ENCODE peak calls at places on chromosomes 6 and 20, in seven cellular contexts. One of them, this sample, is unnamed.

GRCh38 chr6:99195986-99196655 is 153.4 kb downstream of the FAXC start:
- DNase-seq in hepatocyte: no peak
- DNase-seq in CD8-positive, alpha-beta T cell: no peak
- DNase-seq in uterus: no peak
- DNase-seq in naive thymus-derived CD4-positive, alpha-beta T cell: no peak
- DNase-seq in pancreas: no peak
- DNase-seq in psoas muscle: no peak
- DNase-seq in this sample: peak

GRCh38 chr20:38747495-38748096 is 664 bp upstream of the ACTR5 start:
- DNase-seq in hepatocyte: no peak
- DNase-seq in CD8-positive, alpha-beta T cell: no peak
- DNase-seq in uterus: peak
- DNase-seq in naive thymus-derived CD4-positive, alpha-beta T cell: no peak
- DNase-seq in pancreas: peak
- DNase-seq in psoas muscle: no peak
- DNase-seq in this sample: no peak

GRCh38 chr6:131443514-131443913 is 129.5 kb upstream of the ARG1 start:
- DNase-seq in hepatocyte: no peak
- DNase-seq in CD8-positive, alpha-beta T cell: peak
- DNase-seq in uterus: no peak
- DNase-seq in naive thymus-derived CD4-positive, alpha-beta T cell: peak
- DNase-seq in pancreas: no peak
- DNase-seq in psoas muscle: no peak
- DNase-seq in this sample: no peak

GRCh38 chr6:169248521-169248971 is 5.1 kb downstream of the THBS2 start:
- DNase-seq in hepatocyte: no peak
- DNase-seq in CD8-positive, alpha-beta T cell: no peak
- DNase-seq in uterus: peak
- DNase-seq in naive thymus-derived CD4-positive, alpha-beta T cell: no peak
- DNase-seq in pancreas: no peak
- DNase-seq in psoas muscle: no peak
- DNase-seq in this sample: no peak

GRCh38 chr6:128520436-128521301 is at the start of gene PTPRK:
- DNase-seq in hepatocyte: peak
- DNase-seq in CD8-positive, alpha-beta T cell: peak
- DNase-seq in uterus: peak
- DNase-seq in naive thymus-derived CD4-positive, alpha-beta T cell: peak
- DNase-seq in pancreas: peak
- DNase-seq in psoas muscle: peak
- DNase-seq in this sample: peak

GRCh38 chr6:34243901-34244884 is 4.6 kb downstream of the SMIM29 start:
- DNase-seq in hepatocyte: peak
- DNase-seq in CD8-positive, alpha-beta T cell: no peak
- DNase-seq in uterus: peak
- DNase-seq in naive thymus-derived CD4-positive, alpha-beta T cell: peak
- DNase-seq in pancreas: no peak
- DNase-seq in psoas muscle: peak
- DNase-seq in this sample: peak

GRCh38 chr6:39907871-39908575 is 26.2 kb downstream of the MOCS1 start:
- DNase-seq in hepatocyte: no peak
- DNase-seq in CD8-positive, alpha-beta T cell: no peak
- DNase-seq in uterus: no peak
- DNase-seq in naive thymus-derived CD4-positive, alpha-beta T cell: no peak
- DNase-seq in pancreas: no peak
- DNase-seq in psoas muscle: no peak
- DNase-seq in this sample: no peak

GRCh38 chr6:82331031-82331773 is 32.4 kb upstream of the TPBG start:
- DNase-seq in hepatocyte: peak
- DNase-seq in CD8-positive, alpha-beta T cell: no peak
- DNase-seq in uterus: no peak
- DNase-seq in naive thymus-derived CD4-positive, alpha-beta T cell: no peak
- DNase-seq in pancreas: no peak
- DNase-seq in psoas muscle: no peak
- DNase-seq in this sample: peak

GRCh38 chr6:160004419-160005160 is 35.7 kb downstream of the IGF2R start:
- DNase-seq in hepatocyte: no peak
- DNase-seq in CD8-positive, alpha-beta T cell: no peak
- DNase-seq in uterus: no peak
- DNase-seq in naive thymus-derived CD4-positive, alpha-beta T cell: no peak
- DNase-seq in pancreas: no peak
- DNase-seq in psoas muscle: no peak
- DNase-seq in this sample: no peak

GRCh38 chr6:159760602-159761057 is 1.2 kb upstream of the ACAT2 start:
- DNase-seq in hepatocyte: peak
- DNase-seq in CD8-positive, alpha-beta T cell: no peak
- DNase-seq in uterus: no peak
- DNase-seq in naive thymus-derived CD4-positive, alpha-beta T cell: no peak
- DNase-seq in pancreas: no peak
- DNase-seq in psoas muscle: no peak
- DNase-seq in this sample: peak

GRCh38 chr6:56555438-56555872 is 87.2 kb downstream of the DST start:
- DNase-seq in hepatocyte: peak
- DNase-seq in CD8-positive, alpha-beta T cell: no peak
- DNase-seq in uterus: no peak
- DNase-seq in naive thymus-derived CD4-positive, alpha-beta T cell: no peak
- DNase-seq in pancreas: no peak
- DNase-seq in psoas muscle: no peak
- DNase-seq in this sample: no peak

GRCh38 chr20:42846784-42847490 is 342.8 kb downstream of the PTPRT start:
- DNase-seq in hepatocyte: no peak
- DNase-seq in CD8-positive, alpha-beta T cell: no peak
- DNase-seq in uterus: no peak
- DNase-seq in naive thymus-derived CD4-positive, alpha-beta T cell: no peak
- DNase-seq in pancreas: no peak
- DNase-seq in psoas muscle: no peak
- DNase-seq in this sample: no peak

GRCh38 chr20:42340358-42340757 is 722.2 kb upstream of the CHD6 start:
- DNase-seq in hepatocyte: no peak
- DNase-seq in CD8-positive, alpha-beta T cell: no peak
- DNase-seq in uterus: no peak
- DNase-seq in naive thymus-derived CD4-positive, alpha-beta T cell: no peak
- DNase-seq in pancreas: no peak
- DNase-seq in psoas muscle: no peak
- DNase-seq in this sample: no peak

GRCh38 chr6:12030993-12031550 is 19.0 kb downstream of the HIVEP1 start:
- DNase-seq in hepatocyte: no peak
- DNase-seq in CD8-positive, alpha-beta T cell: no peak
- DNase-seq in uterus: no peak
- DNase-seq in naive thymus-derived CD4-positive, alpha-beta T cell: no peak
- DNase-seq in pancreas: no peak
- DNase-seq in psoas muscle: no peak
- DNase-seq in this sample: no peak

GRCh38 chr6:50922579-50923525 is 104.2 kb downstream of the TFAP2B start:
- DNase-seq in hepatocyte: no peak
- DNase-seq in CD8-positive, alpha-beta T cell: no peak
- DNase-seq in uterus: no peak
- DNase-seq in naive thymus-derived CD4-positive, alpha-beta T cell: no peak
- DNase-seq in pancreas: no peak
- DNase-seq in psoas muscle: no peak
- DNase-seq in this sample: peak

GRCh38 chr6:35508027-35508426 is 4.7 kb downstream of the TULP1 start:
- DNase-seq in hepatocyte: no peak
- DNase-seq in CD8-positive, alpha-beta T cell: no peak
- DNase-seq in uterus: no peak
- DNase-seq in naive thymus-derived CD4-positive, alpha-beta T cell: no peak
- DNase-seq in pancreas: no peak
- DNase-seq in psoas muscle: no peak
- DNase-seq in this sample: no peak

GRCh38 chr6:71406871-71407860 is 118.6 kb downstream of the OGFRL1 start:
- DNase-seq in hepatocyte: no peak
- DNase-seq in CD8-positive, alpha-beta T cell: no peak
- DNase-seq in uterus: no peak
- DNase-seq in naive thymus-derived CD4-positive, alpha-beta T cell: no peak
- DNase-seq in pancreas: no peak
- DNase-seq in psoas muscle: no peak
- DNase-seq in this sample: peak

GRCh38 chr6:87029711-87030314 is 65.1 kb downstream of the CGA start:
- DNase-seq in hepatocyte: peak
- DNase-seq in CD8-positive, alpha-beta T cell: no peak
- DNase-seq in uterus: no peak
- DNase-seq in naive thymus-derived CD4-positive, alpha-beta T cell: no peak
- DNase-seq in pancreas: no peak
- DNase-seq in psoas muscle: no peak
- DNase-seq in this sample: peak

GRCh38 chr6:145015739-145016558 is 719.4 kb downstream of the EPM2A start:
- DNase-seq in hepatocyte: peak
- DNase-seq in CD8-positive, alpha-beta T cell: no peak
- DNase-seq in uterus: no peak
- DNase-seq in naive thymus-derived CD4-positive, alpha-beta T cell: peak
- DNase-seq in pancreas: no peak
- DNase-seq in psoas muscle: no peak
- DNase-seq in this sample: peak

DNA sequence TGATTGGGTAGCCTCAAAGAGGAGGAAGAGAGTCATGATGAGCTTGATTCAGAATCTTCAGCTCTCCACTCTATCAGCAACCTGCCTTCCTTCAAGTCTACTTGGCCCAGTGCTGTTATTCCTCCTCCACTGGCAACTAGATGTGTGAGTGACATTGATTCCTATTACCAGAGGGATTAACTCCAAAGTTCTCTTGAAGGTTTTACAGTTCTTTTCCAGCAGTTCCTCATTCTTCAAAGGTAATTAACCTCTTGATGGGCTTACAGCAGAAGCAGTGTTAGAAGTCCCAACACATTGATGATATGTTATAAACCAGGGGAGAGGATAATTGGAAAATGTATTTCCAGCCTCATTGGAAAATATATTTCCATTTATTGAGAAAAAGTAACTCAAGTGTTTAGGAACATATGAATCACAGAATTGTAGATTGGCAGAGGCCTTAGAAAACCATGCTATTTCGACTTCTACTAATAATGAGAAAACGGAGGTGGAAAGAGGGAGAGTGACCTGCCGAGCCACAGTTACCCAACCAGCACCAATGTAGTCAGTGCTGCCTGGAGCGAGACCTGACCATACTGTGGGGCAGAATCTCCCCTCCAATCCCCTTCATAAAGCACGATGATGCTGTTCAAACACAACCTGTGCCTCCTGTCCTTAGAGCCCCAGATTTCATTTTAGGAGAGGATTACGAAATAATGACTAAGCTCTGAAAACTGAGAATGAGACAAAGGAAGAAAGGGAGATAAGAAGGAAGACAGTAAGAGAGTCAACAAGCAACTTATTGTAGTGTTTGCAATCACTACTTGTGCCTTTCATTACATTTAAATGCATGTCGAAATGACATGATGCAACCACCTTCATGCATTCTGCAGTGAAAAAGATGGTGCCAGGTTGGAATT is 70.8 kb downstream of the ATXN1 start:
- DNase-seq in hepatocyte: no peak
- DNase-seq in CD8-positive, alpha-beta T cell: no peak
- DNase-seq in uterus: no peak
- DNase-seq in naive thymus-derived CD4-positive, alpha-beta T cell: peak
- DNase-seq in pancreas: no peak
- DNase-seq in psoas muscle: no peak
- DNase-seq in this sample: peak
- H3K4me3 ChIP-seq in hepatocyte: no peak
- H3K4me3 ChIP-seq in CD8-positive, alpha-beta T cell: no peak
- H3K4me3 ChIP-seq in uterus: no peak
- H3K4me3 ChIP-seq in naive thymus-derived CD4-positive, alpha-beta T cell: no peak
- H3K4me3 ChIP-seq in pancreas: no peak
- H3K4me3 ChIP-seq in psoas muscle: no peak
- H3K4me3 ChIP-seq in this sample: no peak

GRCh38 chr20:17871181-17871580 is 97.4 kb downstream of the SNX5 start:
- DNase-seq in hepatocyte: no peak
- DNase-seq in CD8-positive, alpha-beta T cell: no peak
- DNase-seq in uterus: no peak
- DNase-seq in naive thymus-derived CD4-positive, alpha-beta T cell: no peak
- DNase-seq in pancreas: no peak
- DNase-seq in psoas muscle: no peak
- DNase-seq in this sample: no peak
- H3K4me3 ChIP-seq in hepatocyte: no peak
- H3K4me3 ChIP-seq in CD8-positive, alpha-beta T cell: no peak
- H3K4me3 ChIP-seq in uterus: no peak
- H3K4me3 ChIP-seq in naive thymus-derived CD4-positive, alpha-beta T cell: no peak
- H3K4me3 ChIP-seq in pancreas: no peak
- H3K4me3 ChIP-seq in psoas muscle: no peak
- H3K4me3 ChIP-seq in this sample: no peak

GRCh38 chr20:50068041-50068651 is 44.8 kb downstream of the UBE2V1 start:
- DNase-seq in hepatocyte: no peak
- DNase-seq in CD8-positive, alpha-beta T cell: no peak
- DNase-seq in uterus: no peak
- DNase-seq in naive thymus-derived CD4-positive, alpha-beta T cell: no peak
- DNase-seq in pancreas: no peak
- DNase-seq in psoas muscle: no peak
- DNase-seq in this sample: no peak

GRCh38 chr20:50073500-50073899 is 39.5 kb downstream of the UBE2V1 start:
- DNase-seq in hepatocyte: no peak
- DNase-seq in CD8-positive, alpha-beta T cell: no peak
- DNase-seq in uterus: no peak
- DNase-seq in naive thymus-derived CD4-positive, alpha-beta T cell: no peak
- DNase-seq in pancreas: no peak
- DNase-seq in psoas muscle: no peak
- DNase-seq in this sample: no peak

GRCh38 chr20:50070361-50070760 is 42.6 kb downstream of the UBE2V1 start:
- DNase-seq in hepatocyte: no peak
- DNase-seq in CD8-positive, alpha-beta T cell: no peak
- DNase-seq in uterus: no peak
- DNase-seq in naive thymus-derived CD4-positive, alpha-beta T cell: no peak
- DNase-seq in pancreas: no peak
- DNase-seq in psoas muscle: no peak
- DNase-seq in this sample: no peak

GRCh38 chr20:50067461-50067860 is 45.5 kb downstream of the UBE2V1 start:
- DNase-seq in hepatocyte: no peak
- DNase-seq in CD8-positive, alpha-beta T cell: no peak
- DNase-seq in uterus: no peak
- DNase-seq in naive thymus-derived CD4-positive, alpha-beta T cell: no peak
- DNase-seq in pancreas: no peak
- DNase-seq in psoas muscle: no peak
- DNase-seq in this sample: no peak

GRCh38 chr20:50071039-50071888 is 41.7 kb downstream of the UBE2V1 start:
- DNase-seq in hepatocyte: peak
- DNase-seq in CD8-positive, alpha-beta T cell: peak
- DNase-seq in uterus: peak
- DNase-seq in naive thymus-derived CD4-positive, alpha-beta T cell: peak
- DNase-seq in pancreas: peak
- DNase-seq in psoas muscle: peak
- DNase-seq in this sample: peak
- H3K4me3 ChIP-seq in hepatocyte: no peak
- H3K4me3 ChIP-seq in CD8-positive, alpha-beta T cell: peak
- H3K4me3 ChIP-seq in uterus: peak
- H3K4me3 ChIP-seq in naive thymus-derived CD4-positive, alpha-beta T cell: peak
- H3K4me3 ChIP-seq in pancreas: no peak
- H3K4me3 ChIP-seq in psoas muscle: peak
- H3K4me3 ChIP-seq in this sample: peak

DNA sequence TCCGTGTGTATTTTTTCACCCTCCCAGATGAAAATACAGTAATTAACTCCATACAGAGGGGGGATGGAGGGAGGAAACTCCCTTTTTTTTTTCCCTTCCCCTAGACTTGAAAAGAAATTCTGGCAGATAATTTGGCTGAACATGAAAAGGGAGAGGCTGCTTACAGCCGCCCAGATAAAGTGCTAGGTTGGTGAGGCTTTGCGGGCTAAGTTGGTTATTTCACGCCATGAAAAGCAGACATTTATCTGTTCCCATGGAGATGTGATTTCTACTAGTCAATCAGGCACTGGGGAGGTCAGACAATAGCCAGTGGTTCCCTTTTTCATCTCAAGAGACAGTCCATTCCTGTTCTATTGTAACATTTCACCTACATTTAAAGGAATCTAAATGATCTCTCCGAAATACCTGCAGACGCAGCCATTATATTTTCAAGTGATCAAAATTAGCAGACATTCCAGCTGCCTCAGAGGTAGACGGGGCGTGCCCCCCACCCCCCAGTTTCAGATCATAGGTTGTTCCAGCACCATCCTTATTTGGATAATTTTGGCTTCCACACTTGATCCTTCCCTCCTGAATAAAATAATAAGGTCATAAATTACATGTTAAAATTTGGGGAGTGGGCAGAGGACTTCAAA is 143.9 kb upstream of the ZNF217 start:
- DNase-seq in hepatocyte: no peak
- DNase-seq in CD8-positive, alpha-beta T cell: no peak
- DNase-seq in uterus: no peak
- DNase-seq in naive thymus-derived CD4-positive, alpha-beta T cell: no peak
- DNase-seq in pancreas: no peak
- DNase-seq in psoas muscle: no peak
- DNase-seq in this sample: peak
- H3K4me3 ChIP-seq in hepatocyte: no peak
- H3K4me3 ChIP-seq in CD8-positive, alpha-beta T cell: no peak
- H3K4me3 ChIP-seq in uterus: no peak
- H3K4me3 ChIP-seq in naive thymus-derived CD4-positive, alpha-beta T cell: no peak
- H3K4me3 ChIP-seq in pancreas: no peak
- H3K4me3 ChIP-seq in psoas muscle: no peak
- H3K4me3 ChIP-seq in this sample: no peak

This sample was measured in epithelial cell of esophagus.